ENCODE peak calls at places on chromosomes 7 and 10, in four cellular contexts. M is cardiac septum; D is activated T-cell treated with anti-CD3 and anti-CD28 coated beads, Interleukin-2, amount 50 U/mL, for 4 hours; X is GOT3. S is an unnamed sample.

GRCh38 chr7:40530292-40530691 is 395.5 kb downstream of the SUGCT start:
- DNase-seq in X (no peak), M (no peak), D (no peak), S (no peak)

GRCh38 chr7:18590744-18591340 is 95.3 kb downstream of the HDAC9 start:
- DNase-seq in M (no peak), X (no peak), D (no peak), S (no peak)

GRCh38 chr10:23422003-23422411 is 16.9 kb upstream of the OTUD1 start:
- DNase-seq in X (no peak), M (no peak), D (no peak), S (no peak)

GRCh38 chr7:2968616-2969397 is 74.9 kb downstream of the CARD11 start:
- DNase-seq in X (no peak), M (no peak), D (no peak), S (no peak)

GRCh38 chr10:127534074-127534473 is 15.0 kb upstream of the NPS start:
- DNase-seq in M (no peak), D (no peak), X (no peak), S (no peak)

GRCh38 chr10:50316695-50317648 is 65.7 kb upstream of the ASAH2 start:
- DNase-seq in M (no peak), X (no peak), D (no peak), S (no peak)

GRCh38 chr10:124650263-124650662 is 93.9 kb downstream of the FAM53B start:
- DNase-seq in D (no peak), M (no peak), X (no peak), S (no peak)

GRCh38 chr7:138945169-138945568 is 36.0 kb downstream of the KIAA1549 start:
- DNase-seq in X (no peak), D (no peak), M (no peak), S (no peak)

GRCh38 chr7:44264221-44264956 is 61.0 kb downstream of the CAMK2B start:
- DNase-seq in M (no peak), D (no peak), X (no peak), S (no peak)

GRCh38 chr10:95758351-95759025 is 2.5 kb downstream of the ENTPD1 start:
- DNase-seq in D (no peak), X (no peak), M (no peak), S (no peak)

GRCh38 chr10:32985781-32986350 is 27.8 kb upstream of the ITGB1 start:
- DNase-seq in X (no peak), D (no peak), M (no peak), S (no peak)

GRCh38 chr10:51109821-51110533 is 35.7 kb downstream of the PRKG1 start:
- DNase-seq in M (no peak), D (no peak), X (no peak), S (no peak)

GRCh38 chr7:134710854-134711624 is 64.4 kb downstream of the BPGM start:
- DNase-seq in D (peak; percentile 48), M (no peak), X (no peak), S (no peak)

GRCh38 chr10:88427024-88427423 is 156.1 kb downstream of the RNLS start:
- DNase-seq in D (no peak), M (no peak), X (no peak), S (no peak)

GRCh38 chr7:88015309-88015708 is 81.3 kb downstream of the ADAM22 start:
- DNase-seq in X (no peak), D (no peak), M (no peak), S (no peak)

GRCh38 chr10:13915710-13916109 is 328.9 kb downstream of the PRPF18 start:
- DNase-seq in M (no peak), D (no peak), X (no peak), S (peak; percentile 73)

GRCh38 chr10:71344916-71345557 is 26.0 kb downstream of the SLC29A3 start:
- DNase-seq in D (no peak), M (no peak), X (no peak), S (no peak)

GRCh38 chr7:131293018-131293417 is 34.7 kb upstream of the MKLN1 start:
- DNase-seq in X (no peak), M (no peak), D (no peak), S (no peak)

GRCh38 chr10:117350905-117351304 is 24.3 kb downstream of the PDZD8 start:
- DNase-seq in D (no peak), M (no peak), X (no peak), S (no peak)

GRCh38 chr7:74069086-74069541 is 14.5 kb upstream of the LIMK1 start:
- DNase-seq in D (no peak), X (no peak), M (no peak), S (no peak)

GRCh38 chr7:45627691-45628456 is 53.7 kb downstream of the ADCY1 start:
- DNase-seq in D (no peak), X (no peak), M (peak; percentile 68), S (no peak)

GRCh38 chr10:73774637-73775036 is 7.2 kb upstream of the CHCHD1 start:
- DNase-seq in X (no peak), D (no peak), M (no peak), S (no peak)

GRCh38 chr7:94700926-94701554 is 45.1 kb upstream of the SGCE start:
- DNase-seq in M (no peak), X (no peak), D (no peak), S (no peak)

GRCh38 chr7:24757799-24758275 is 573 bp upstream of the GSDME start:
- DNase-seq in M (no peak), D (no peak), X (no peak), S (no peak)

GRCh38 chr10:131081786-131082185 is 229.7 kb downstream of the TCERG1L start:
- DNase-seq in D (no peak), X (no peak), M (no peak), S (no peak)

GRCh38 chr7:23332881-23333612 is 33.9 kb downstream of the MALSU1 start:
- DNase-seq in X (no peak), D (no peak), M (no peak), S (no peak)

S was measured in breast epithelium.